ENCODE peak calls at places on chromosome 22, in five cellular contexts. C is foreskin fibroblast, Z is fibroblast of pulmonary artery, H is H9, P is psoas muscle. M is an unnamed sample.

GRCh38 chr22:25775501-25775900 is 33.5 kb downstream of the MYO18B start:
- DNase-seq in C (peak; percentile 16), Z (no peak), P (peak; percentile 41), H (peak; percentile 64), M (peak; percentile 12)

GRCh38 chr22:47804281-47804680 is 1041.8 kb downstream of the TBC1D22A start:
- DNase-seq in P (no peak), C (no peak), Z (no peak), H (no peak), M (no peak)

GRCh38 chr22:17192186-17192585 is 27.0 kb downstream of the ADA2 start:
- DNase-seq in C (no peak), P (no peak), Z (no peak), H (no peak), M (no peak)

GRCh38 chr22:35266277-35266676 is 9.0 kb downstream of the HMGXB4 start:
- DNase-seq in Z (no peak), P (no peak), C (no peak), H (no peak), M (no peak)

GRCh38 chr22:44202261-44202789 is 21.6 kb downstream of the PARVG start:
- DNase-seq in H (no peak), C (peak; percentile 59), Z (peak; percentile 61), P (no peak), M (peak; percentile 79)

GRCh38 chr22:31272522-31273446 is 19.5 kb downstream of the PIK3IP1 start:
- DNase-seq in P (no peak), C (peak; percentile 81), H (peak; percentile 75), Z (peak; percentile 82), M (peak; percentile 64)

GRCh38 chr22:37201066-37201820 is 11.0 kb downstream of the SSTR3 start:
- DNase-seq in Z (no peak), C (no peak), H (no peak), P (peak; percentile 35), M (no peak)

GRCh38 chr22:32695451-32695891 is 106.0 kb upstream of the TIMP3 start:
- DNase-seq in Z (peak; percentile 54), P (no peak), C (peak; percentile 97), H (no peak), M (peak; percentile 91)

GRCh38 chr22:47296405-47297260 is 534.2 kb downstream of the TBC1D22A start:
- DNase-seq in P (no peak), Z (no peak), H (no peak), C (no peak), M (no peak)

GRCh38 chr22:41939981-41940852 is 6.7 kb downstream of the CENPM start:
- DNase-seq in C (no peak), Z (no peak), H (no peak), P (no peak), M (no peak)

GRCh38 chr22:41022470-41023298 is 69.7 kb upstream of the EP300 start:
- DNase-seq in C (peak; percentile 97), H (peak; percentile 93), P (peak; percentile 97), Z (peak; percentile 89), M (peak; percentile 94)

GRCh38 chr22:43446037-43446803 is 34.4 kb downstream of the MPPED1 start:
- DNase-seq in H (no peak), Z (no peak), P (no peak), C (no peak), M (peak; percentile 1)

GRCh38 chr22:47322854-47323253 is 560.4 kb downstream of the TBC1D22A start:
- DNase-seq in H (no peak), Z (no peak), C (peak; percentile 30), P (no peak), M (no peak)

GRCh38 chr22:22460635-22461034 is 47.9 kb downstream of the ZNF280B start:
- DNase-seq in Z (peak; percentile 13), H (no peak), C (peak; percentile 31), P (no peak), M (no peak)
- TF ChIP-seq CTCF in Z (peak; percentile 32), H (peak; percentile 60), C (peak; percentile 8), P (peak; percentile 14), M (peak; percentile 50)

DNA sequence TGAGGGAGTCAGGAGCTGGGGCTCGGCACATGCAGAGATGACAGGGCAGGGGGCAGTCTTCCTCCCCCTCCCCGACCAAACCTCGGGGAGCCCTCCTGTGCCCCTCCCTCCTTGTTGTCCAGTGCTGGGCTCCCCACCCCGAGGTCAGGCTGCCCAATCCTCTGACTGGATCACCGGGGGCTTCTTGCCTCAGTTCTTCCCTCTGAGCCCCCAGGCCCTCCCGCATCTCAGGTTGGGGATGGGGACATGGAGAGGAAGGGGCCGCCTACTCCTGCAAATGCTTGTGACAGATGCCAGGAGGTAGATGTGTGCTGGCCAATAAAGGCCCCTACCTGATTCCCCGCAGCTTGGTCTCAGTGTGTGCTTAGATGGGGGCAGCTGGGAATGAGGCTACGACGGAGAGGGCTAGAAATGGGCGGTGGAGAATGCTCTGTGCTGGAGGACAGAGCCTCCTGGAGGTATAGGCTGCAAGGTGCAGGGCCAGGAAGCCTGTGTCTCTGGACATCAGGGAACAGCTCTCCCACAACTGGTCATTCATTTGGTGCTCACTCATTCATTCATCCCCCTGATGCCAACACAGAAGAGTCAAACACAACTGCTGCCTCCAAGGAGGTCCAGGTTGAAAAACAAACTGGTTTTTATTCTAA is 8.4 kb downstream of the RHBDD3 start:
- DNase-seq in H (peak; percentile 59), C (peak; percentile 18), Z (no peak), P (no peak), M (no peak)
- TF ChIP-seq CTCF in H (peak; percentile 41), C (no peak), Z (peak; percentile 8), P (no peak), M (peak; percentile 4)

DNA sequence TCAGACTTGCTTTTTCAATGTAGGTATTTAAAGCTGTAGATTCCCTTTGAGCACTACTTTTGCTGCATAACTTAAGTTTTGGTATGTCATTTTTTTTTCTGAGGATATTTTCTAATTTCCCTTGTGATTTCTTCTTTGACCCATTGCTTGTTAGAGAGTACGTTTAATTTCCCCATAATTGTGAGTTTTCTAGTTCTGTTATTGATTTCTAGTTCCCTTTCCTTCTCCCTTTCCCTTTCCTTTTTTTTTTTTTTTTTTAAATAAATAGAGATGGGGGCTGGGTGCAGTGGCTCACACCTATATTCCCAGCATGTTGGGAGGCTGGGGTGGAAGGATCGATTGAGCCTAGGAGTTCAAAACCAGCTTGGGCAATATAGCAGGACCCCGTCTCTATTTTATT is 30.8 kb downstream of the UBE2L3 start:
- DNase-seq in P (no peak), Z (no peak), H (no peak), C (no peak), M (no peak)
- TF ChIP-seq CTCF in P (no peak), Z (no peak), H (no peak), C (no peak), M (no peak)

DNA sequence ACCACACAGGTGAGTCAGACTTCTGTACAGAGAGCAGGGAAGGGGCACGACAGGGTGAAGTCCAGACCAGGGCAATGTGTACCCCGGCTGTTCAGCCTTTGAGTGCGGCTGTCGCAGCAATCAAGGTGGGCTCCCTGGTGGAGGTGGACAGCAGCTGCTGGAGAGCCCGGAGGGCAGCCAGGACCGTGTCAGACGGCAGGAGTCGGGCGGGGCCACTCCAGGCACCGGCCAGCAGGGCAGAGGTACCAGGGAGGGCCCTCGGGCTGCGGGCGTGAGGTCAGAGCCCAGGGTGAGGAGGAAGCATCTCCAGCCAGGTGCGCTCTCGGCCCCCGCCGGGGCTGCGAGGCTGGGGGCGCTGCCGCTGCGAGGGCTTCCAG is 802 bp upstream of the PIM3 start:
- DNase-seq in H (peak; percentile 72), C (peak; percentile 45), Z (no peak), P (peak; percentile 84), M (no peak)
- TF ChIP-seq CTCF in H (no peak), C (no peak), Z (no peak), P (no peak), M (no peak)

DNA sequence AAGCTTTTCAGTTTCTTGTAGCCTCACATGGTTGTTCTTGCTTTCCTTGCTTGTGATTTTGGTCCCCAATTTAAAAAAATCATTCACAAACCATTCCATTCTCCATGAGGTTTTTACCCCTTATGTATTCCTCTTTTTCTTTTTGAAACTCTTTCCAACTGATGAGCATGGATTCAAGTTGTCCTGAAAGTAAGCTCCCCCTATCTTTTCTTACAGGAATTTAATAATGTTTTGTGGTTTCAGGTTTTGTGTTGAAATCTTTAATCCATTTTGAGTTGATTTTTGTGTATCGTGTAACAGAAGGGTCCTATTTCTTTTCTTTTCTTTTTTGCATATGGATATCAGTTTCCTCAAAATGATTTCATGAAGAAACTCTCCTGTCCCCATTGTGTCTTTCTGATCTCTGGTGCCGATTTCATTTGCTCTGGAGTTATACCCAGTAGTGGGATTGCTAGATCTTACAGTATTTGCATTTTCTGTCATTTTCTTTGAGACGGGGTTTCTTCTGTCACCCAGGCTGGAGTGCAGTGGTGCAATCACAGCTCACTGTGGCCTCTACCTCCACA is 58.5 kb downstream of the LRRC74B start:
- DNase-seq in Z (no peak), P (no peak), H (no peak), C (no peak), M (no peak)
- TF ChIP-seq CTCF in Z (no peak), P (no peak), H (peak; percentile 17), C (no peak), M (no peak)

DNA sequence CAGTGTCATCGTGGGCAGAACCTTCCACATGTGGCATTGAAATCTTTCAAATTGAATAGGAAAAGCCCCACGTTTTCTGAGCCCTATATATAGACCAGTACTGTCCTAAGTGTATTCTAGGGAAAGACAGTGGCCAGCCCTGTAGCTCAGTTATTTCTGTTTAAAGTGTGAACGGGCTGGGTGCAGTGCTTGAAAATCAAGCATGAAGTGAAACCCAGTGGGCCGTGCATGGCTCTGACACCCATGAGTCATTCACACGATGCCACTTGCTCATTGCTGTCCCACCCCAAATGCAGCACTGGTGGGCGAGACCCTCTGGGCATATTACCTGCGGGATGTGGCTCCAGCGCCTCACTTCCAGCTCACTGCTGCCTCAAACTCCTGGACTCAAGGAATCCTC is 29.8 kb upstream of the CCDC188 start:
- DNase-seq in P (no peak), C (no peak), H (no peak), Z (no peak), M (no peak)
- TF ChIP-seq CTCF in P (no peak), C (no peak), H (no peak), Z (no peak), M (no peak)

M was measured in fibroblast of villous mesenchyme.